ENCODE peak calls at places on chromosome 21, in eight cellular contexts. I is heart left ventricle, C is GM12892, D is ovary, Y is K562, H is HCT116, J is erythroblast, N is breast epithelium. A is an unnamed sample.

GRCh38 chr21:38979271-38980196 is 173.8 kb downstream of the ETS2 start:
- DNase-seq in C (no peak), I (no peak), J (no peak), D (no peak), N (no peak), H (no peak), Y (no peak), A (no peak)

GRCh38 chr21:29077651-29078090 is 4.2 kb upstream of the CCT8 start:
- DNase-seq in J (peak; percentile 74), Y (no peak), C (no peak), H (no peak), D (no peak), N (no peak), I (no peak), A (no peak)

GRCh38 chr21:21188513-21189188 is 190.4 kb downstream of the NCAM2 start:
- DNase-seq in Y (no peak), H (no peak), I (no peak), D (no peak), C (no peak), N (no peak), J (no peak), A (no peak)

GRCh38 chr21:44304846-44305245 is 5.0 kb downstream of the PFKL start:
- DNase-seq in C (no peak), N (no peak), H (no peak), D (peak; percentile 61), I (no peak), J (peak; percentile 33), Y (peak; percentile 63), A (peak; percentile 78)

GRCh38 chr21:45286671-45287437 is 841 bp downstream of the POFUT2 start:
- DNase-seq in D (peak; percentile 48), Y (no peak), C (no peak), N (peak; percentile 13), H (no peak), J (no peak), I (peak; percentile 60), A (no peak)

GRCh38 chr21:38796426-38796825 is 9.3 kb upstream of the ETS2 start:
- DNase-seq in N (no peak), D (no peak), I (no peak), C (no peak), Y (peak; percentile 62), J (no peak), H (no peak), A (no peak)

GRCh38 chr21:39556176-39556575 is 56.6 kb upstream of the B3GALT5 start:
- DNase-seq in C (no peak), H (no peak), N (peak; percentile 50), Y (no peak), I (no peak), D (no peak), J (no peak), A (no peak)

GRCh38 chr21:44911384-44912157 is 9.1 kb downstream of the ITGB2 start:
- DNase-seq in Y (peak; percentile 68), N (peak; percentile 86), C (peak; percentile 63), J (no peak), I (peak; percentile 89), D (no peak), H (no peak), A (peak; percentile 76)

GRCh38 chr21:41390043-41390639 is 28.3 kb downstream of the MX2 start:
- DNase-seq in Y (no peak), J (no peak), N (no peak), C (no peak), H (no peak), D (no peak), I (no peak), A (no peak)
- TF ChIP-seq POLR2A in Y (no peak), J (no peak), N (no peak), C (no peak), H (no peak), D (no peak), I (no peak), A (no peak)

GRCh38 chr21:22880573-22880972 is 1882.4 kb downstream of the NCAM2 start:
- DNase-seq in I (no peak), H (no peak), D (no peak), N (no peak), Y (no peak), C (no peak), J (no peak), A (no peak)
- TF ChIP-seq POLR2A in I (no peak), H (no peak), D (no peak), N (no peak), Y (no peak), C (no peak), J (no peak), A (no peak)

DNA sequence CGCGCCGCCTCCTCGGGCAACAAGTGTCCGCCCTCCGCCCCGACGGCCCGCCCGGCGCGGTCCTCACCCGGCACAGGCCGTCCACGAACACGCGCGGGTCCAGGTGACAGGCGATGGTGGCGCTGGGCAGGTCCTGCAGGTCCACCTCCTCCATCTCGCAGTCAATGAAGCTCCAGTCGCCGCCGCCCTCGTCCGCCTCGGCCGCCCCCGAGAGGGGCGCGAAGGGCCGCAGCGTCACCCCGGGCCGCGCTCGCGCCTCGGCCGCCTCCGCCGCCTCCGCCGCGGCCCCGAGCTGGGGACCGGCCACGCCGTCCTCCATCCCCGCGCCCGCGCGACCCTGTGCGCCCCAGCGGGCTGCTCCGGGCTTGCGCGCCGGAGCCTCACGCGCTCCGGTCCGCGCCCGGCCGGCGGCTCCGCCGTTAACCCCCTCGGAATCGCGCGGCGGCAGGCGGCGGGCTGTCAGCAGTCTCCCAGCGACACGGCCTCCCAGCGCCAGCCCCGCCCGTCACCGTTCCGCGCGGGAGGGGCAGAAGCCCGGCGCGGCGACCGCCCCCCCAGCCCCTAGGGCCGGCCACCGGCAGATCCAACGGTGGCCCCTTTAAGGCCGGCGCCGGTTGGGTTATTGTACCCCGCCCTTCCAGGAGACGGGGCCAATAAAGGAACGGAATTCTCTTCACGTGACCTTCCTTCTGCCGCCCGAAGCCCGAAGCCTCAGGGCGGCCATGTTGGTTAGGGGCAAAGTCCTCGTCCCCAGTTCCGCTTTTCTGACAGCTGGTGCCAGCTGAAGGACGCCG is at the start of gene RCAN1:
- DNase-seq in N (peak; percentile 88), D (peak; percentile 86), Y (peak; percentile 97), C (peak; percentile 86), I (peak; percentile 92), H (peak; percentile 79), J (peak; percentile 94), A (peak; percentile 91)
- TF ChIP-seq POLR2A in N (no peak), D (no peak), Y (no peak), C (no peak), I (no peak), H (no peak), J (peak; percentile 38), A (peak; percentile 39)

GRCh38 chr21:25360593-25360992 is 246.7 kb downstream of the MRPL39 start:
- DNase-seq in I (no peak), N (no peak), Y (no peak), J (no peak), D (no peak), C (no peak), H (no peak), A (no peak)
- TF ChIP-seq POLR2A in I (no peak), N (no peak), Y (no peak), J (no peak), D (no peak), C (no peak), H (no peak), A (no peak)

A was measured in H54.